ENCODE peak calls at places on chromosomes 7 and 10, in six cellular contexts. P is activated T-cell treated with anti-CD3 and anti-CD28 coated beads for 1 hour; E is GM04504; Q is NCI-H1930; N is stimulated activated CD4-positive, alpha-beta T cell treated with anti-CD3 and anti-CD28 coated beads, Interleukin-15, amount 100 ng/mL, for 48 hours; F is NCI-H1105. R is an unnamed sample.

GRCh38 chr7:33981686-33982424 is 76.5 kb downstream of the BMPER start:
- DNase-seq in F (no peak), Q (no peak), N (no peak), E (peak), P (no peak), R (no peak)

GRCh38 chr10:124532106-124532641 is 70.6 kb downstream of the LHPP start:
- DNase-seq in E (no peak), P (no peak), Q (no peak), N (no peak), F (no peak), R (no peak)

GRCh38 chr10:114110174-114110972 is 63.6 kb downstream of the CCDC186 start:
- DNase-seq in P (no peak), F (no peak), N (no peak), Q (no peak), E (no peak), R (no peak)

GRCh38 chr10:103433858-103434257 is 18.3 kb downstream of the CALHM2 start:
- DNase-seq in F (no peak), N (no peak), P (no peak), E (no peak), Q (no peak), R (no peak)

GRCh38 chr7:17939111-17939669 is 1.1 kb downstream of the SNX13 start:
- DNase-seq in Q (no peak), F (no peak), E (no peak), P (no peak), N (no peak), R (peak)

GRCh38 chr10:75971402-75972211 is 540.2 kb downstream of the LRMDA start:
- DNase-seq in E (no peak), N (no peak), Q (no peak), P (no peak), F (no peak), R (no peak)

GRCh38 chr10:68594405-68594804 is 34.3 kb downstream of the TET1 start:
- DNase-seq in N (no peak), F (no peak), E (no peak), Q (no peak), P (no peak), R (no peak)

GRCh38 chr7:151053751-151054150 is 3.9 kb downstream of the CDK5 start:
- DNase-seq in F (no peak), N (no peak), P (no peak), Q (no peak), E (no peak), R (no peak)

GRCh38 chr10:9222917-9223316 is 1168.4 kb downstream of the GATA3 start:
- DNase-seq in N (no peak), Q (no peak), P (no peak), F (no peak), E (peak), R (no peak)

GRCh38 chr7:15515201-15515777 is 46.5 kb downstream of the AGMO start:
- DNase-seq in F (no peak), E (no peak), P (no peak), N (no peak), Q (no peak), R (no peak)

GRCh38 chr10:132963430-132963960 is 21.1 kb upstream of the CFAP46 start:
- DNase-seq in E (no peak), F (no peak), Q (no peak), N (no peak), P (no peak), R (no peak)

GRCh38 chr10:101848894-101849351 is 5.3 kb upstream of the KCNIP2 start:
- DNase-seq in F (no peak), P (no peak), E (no peak), N (no peak), Q (no peak), R (no peak)

GRCh38 chr10:79148452-79149344 is 79.9 kb downstream of the ZMIZ1 start:
- DNase-seq in N (no peak), E (peak), F (no peak), P (no peak), Q (no peak), R (peak)

GRCh38 chr7:82446897-82447296 is 3.3 kb upstream of the CACNA2D1 start:
- DNase-seq in Q (no peak), E (no peak), F (no peak), N (no peak), P (no peak), R (no peak)

GRCh38 chr10:77637474-77637985 is at the start of gene KCNMA1:
- DNase-seq in E (no peak), N (no peak), P (no peak), Q (peak), F (no peak), R (no peak)

GRCh38 chr10:22986771-22987542 is 59.1 kb downstream of the ARMC3 start:
- DNase-seq in Q (no peak), P (no peak), E (no peak), N (no peak), F (peak), R (no peak)

GRCh38 chr10:106836923-106837322 is 327.6 kb downstream of the SORCS1 start:
- DNase-seq in F (no peak), E (no peak), N (no peak), P (no peak), Q (no peak), R (peak)

R was measured in SK-N-DZ.